ENCODE peak calls at places on chromosome 5, in six cellular contexts. R is AG09309, G is transverse colon, S is adrenal gland, Y is PC-3, C is spleen. L is an unnamed sample.

GRCh38 chr5:15026011-15026481 is 154.5 kb upstream of the ANKH start:
- DNase-seq in R (no peak), G (no peak), S (no peak), Y (no peak), C (no peak), L (peak)

GRCh38 chr5:132012385-132013005 is 1.0 kb upstream of the ACSL6 start:
- DNase-seq in R (no peak), G (peak), S (peak), Y (peak), C (peak), L (peak)

GRCh38 chr5:24633705-24634325 is 11.0 kb downstream of the CDH10 start:
- DNase-seq in R (no peak), G (no peak), S (no peak), Y (peak), C (no peak), L (peak)

GRCh38 chr5:140312067-140312790 is 9.3 kb upstream of the PFDN1 start:
- DNase-seq in R (peak), G (no peak), S (peak), Y (peak), C (no peak), L (peak)

GRCh38 chr5:122316652-122317051 is 4.6 kb downstream of the SNCAIP start:
- DNase-seq in R (no peak), G (no peak), S (no peak), Y (no peak), C (no peak), L (no peak)

GRCh38 chr5:132498152-132498551 is 7.6 kb upstream of the IRF1 start:
- DNase-seq in R (no peak), G (no peak), S (peak), Y (peak), C (peak), L (no peak)

GRCh38 chr5:75044406-75044805 is 8.0 kb downstream of the GCNT4 start:
- DNase-seq in R (no peak), G (no peak), S (peak), Y (peak), C (no peak), L (no peak)

GRCh38 chr5:115586525-115587146 is 15.6 kb downstream of the TICAM2 start:
- DNase-seq in R (no peak), G (no peak), S (no peak), Y (peak), C (no peak), L (peak)

GRCh38 chr5:98906756-98907355 is 22.0 kb downstream of the CHD1 start:
- DNase-seq in R (no peak), G (no peak), S (no peak), Y (peak), C (no peak), L (no peak)

GRCh38 chr5:106956901-106957300 is 713.8 kb downstream of the EFNA5 start:
- DNase-seq in R (no peak), G (no peak), S (no peak), Y (no peak), C (no peak), L (no peak)

GRCh38 chr5:137710086-137710485 is 25.8 kb downstream of the KLHL3 start:
- DNase-seq in R (no peak), G (no peak), S (no peak), Y (no peak), C (no peak), L (no peak)

GRCh38 chr5:17094830-17095229 is 122.6 kb upstream of the BASP1 start:
- DNase-seq in R (no peak), G (no peak), S (no peak), Y (no peak), C (no peak), L (no peak)

GRCh38 chr5:96649251-96649937 is 12.8 kb upstream of the CAST start:
- DNase-seq in R (no peak), G (no peak), S (no peak), Y (peak), C (no peak), L (no peak)

GRCh38 chr5:125316913-125317545 is 570.6 kb upstream of the ZNF608 start:
- DNase-seq in R (no peak), G (no peak), S (no peak), Y (no peak), C (no peak), L (no peak)

GRCh38 chr5:104540448-104540847 is 977.9 kb upstream of the NUDT12 start:
- DNase-seq in R (no peak), G (peak), S (peak), Y (peak), C (no peak), L (peak)

GRCh38 chr5:81402180-81402930 is 8.4 kb upstream of the ACOT12 start:
- DNase-seq in R (no peak), G (no peak), S (no peak), Y (no peak), C (no peak), L (no peak)

GRCh38 chr5:160169326-160169725 is 50.1 kb upstream of the PWWP2A start:
- DNase-seq in R (peak), G (no peak), S (no peak), Y (no peak), C (no peak), L (peak)

GRCh38 chr5:119418782-119419101 is 33.6 kb upstream of the HSD17B4 start:
- DNase-seq in R (no peak), G (no peak), S (no peak), Y (peak), C (no peak), L (no peak)

GRCh38 chr5:59673438-59674058 is 220.0 kb downstream of the PDE4D start:
- DNase-seq in R (peak), G (no peak), S (no peak), Y (peak), C (no peak), L (peak)

GRCh38 chr5:68046445-68046844 is 169.1 kb upstream of the PIK3R1 start:
- DNase-seq in R (peak), G (no peak), S (peak), Y (peak), C (no peak), L (peak)

GRCh38 chr5:173984218-173984617 is 4.8 kb upstream of the C5orf47 start:
- DNase-seq in R (no peak), G (no peak), S (no peak), Y (peak), C (no peak), L (peak)

GRCh38 chr5:56818409-56819026 is 3.2 kb downstream of the MAP3K1 start:
- DNase-seq in R (no peak), G (no peak), S (no peak), Y (no peak), C (no peak), L (peak)
- TF ChIP-seq CTCF in R (peak), G (peak), S (peak), Y (peak), C (peak), L (peak)

DNA sequence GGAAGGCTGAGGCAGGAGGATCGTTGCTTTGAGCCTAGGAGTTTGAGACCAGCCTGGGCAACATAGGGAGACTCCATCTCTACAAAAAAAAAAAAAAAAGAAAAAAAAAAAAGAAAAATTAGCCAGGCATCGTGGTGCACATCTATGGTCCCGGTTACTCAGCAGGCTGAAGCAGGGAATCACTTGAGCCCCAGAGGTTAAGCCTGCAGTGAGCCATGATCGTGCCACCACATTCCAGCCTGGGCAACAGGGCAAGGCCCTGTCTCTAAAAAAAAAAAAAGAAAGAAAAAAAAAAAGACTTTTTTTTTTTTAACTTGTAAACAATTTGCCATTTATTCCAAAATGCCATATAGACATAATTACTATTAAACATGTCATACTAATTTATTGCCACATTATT is 64.5 kb downstream of the SERINC5 start:
- DNase-seq in R (no peak), G (no peak), S (no peak), Y (no peak), C (no peak), L (no peak)
- H3K4me3 ChIP-seq in R (no peak), G (no peak), S (no peak), Y (no peak), C (no peak), L (no peak)

GRCh38 chr5:141560725-141561483 is 57.9 kb downstream of the DIAPH1 start:
- DNase-seq in R (peak), G (peak), S (peak), Y (peak), C (no peak), L (peak)
- TF ChIP-seq CTCF in R (peak), G (peak), S (peak), Y (peak), C (peak), L (peak)

GRCh38 chr5:179344301-179345178 is 721 bp downstream of the ADAMTS2 start:
- DNase-seq in R (no peak), G (no peak), S (no peak), Y (no peak), C (peak), L (no peak)
- H3K4me3 ChIP-seq in R (peak), G (peak), S (peak), Y (no peak), C (peak), L (peak)

GRCh38 chr5:45264447-45264846 is 431.7 kb downstream of the HCN1 start:
- DNase-seq in R (no peak), G (no peak), S (no peak), Y (no peak), C (no peak), L (no peak)
- TF ChIP-seq CTCF in R (no peak), G (no peak), S (no peak), Y (no peak), C (no peak), L (no peak)

DNA sequence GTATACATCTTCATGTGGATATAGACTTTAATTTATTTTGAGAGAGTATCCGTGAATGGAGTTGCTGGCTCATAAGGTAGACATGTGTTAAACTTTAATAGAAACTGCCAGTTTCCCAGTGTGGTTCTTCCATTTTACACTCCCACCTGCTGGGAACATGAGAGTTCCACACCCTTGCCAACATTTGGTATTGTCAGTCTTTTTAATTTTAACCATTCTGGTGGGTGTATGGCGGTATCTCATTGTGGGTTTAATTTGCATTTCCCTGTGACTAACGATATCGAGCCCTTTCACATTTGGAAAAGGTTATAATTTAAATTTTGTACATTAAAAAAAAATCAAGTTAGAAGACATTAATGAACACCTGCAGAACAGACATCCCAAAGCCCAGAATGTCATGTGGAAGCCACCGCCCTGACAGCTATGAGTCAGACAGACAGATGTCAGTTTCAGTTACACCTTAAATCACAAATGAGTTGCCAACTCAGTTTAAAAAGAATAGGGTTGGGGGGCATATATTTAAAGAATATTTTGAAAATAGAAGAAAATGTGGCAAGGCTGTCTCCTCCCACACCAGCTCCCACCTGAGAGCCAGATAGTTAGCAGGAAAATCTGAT is 36.9 kb downstream of the ANKRD33B start:
- DNase-seq in R (no peak), G (no peak), S (no peak), Y (peak), C (no peak), L (peak)
- H3K4me3 ChIP-seq in R (no peak), G (no peak), S (no peak), Y (peak), C (no peak), L (no peak)

GRCh38 chr5:143124593-143124992 is 278.9 kb downstream of the NR3C1 start:
- DNase-seq in R (no peak), G (no peak), S (no peak), Y (no peak), C (no peak), L (no peak)
- TF ChIP-seq CTCF in R (no peak), G (no peak), S (no peak), Y (no peak), C (no peak), L (no peak)

DNA sequence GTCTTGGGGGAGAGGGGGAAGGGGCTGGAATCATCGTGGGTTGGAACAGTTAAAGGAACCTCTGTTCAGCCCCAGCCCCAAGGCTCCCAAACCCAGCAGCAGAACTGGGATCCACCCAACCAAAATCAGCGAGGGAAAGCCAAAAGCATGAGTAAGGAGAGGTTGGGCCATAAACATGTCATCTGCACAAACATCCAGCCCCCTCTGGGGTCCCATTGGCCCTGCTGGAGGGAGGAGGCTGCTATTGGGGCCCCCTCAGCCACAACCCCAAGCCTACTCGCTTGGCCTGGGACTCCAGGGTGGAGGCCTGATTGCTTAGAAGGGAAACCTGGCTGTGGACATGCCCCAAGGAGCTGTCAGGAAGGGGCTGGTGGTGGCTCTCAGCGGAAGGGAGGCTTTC is 154.9 kb downstream of the FGF18 start:
- DNase-seq in R (no peak), G (no peak), S (no peak), Y (no peak), C (no peak), L (no peak)
- H3K4me3 ChIP-seq in R (no peak), G (no peak), S (no peak), Y (no peak), C (no peak), L (no peak)